ENCODE peak calls at places on chromosomes 13 and 19, in six cellular contexts. X is H1, O is HCT116, H is GM12878, K is HepG2, U is K562. C is an unnamed sample. For H3K4me1, the result is how much of the 10 kb centered on the place peaks cover.

GRCh38 chr13:27338816-27339215 is 68.2 kb downstream of the RASL11A start:
- DNase-seq in X (no peak), O (peak), H (no peak), K (peak), U (peak), C (peak)

GRCh38 chr19:53999694-54000093 is 8.3 kb downstream of the CACNG6 start:
- DNase-seq in X (no peak), O (no peak), H (no peak), K (no peak), U (no peak), C (no peak)

GRCh38 chr13:25171517-25172302 is at the start of gene AMER2:
- DNase-seq in X (peak), O (no peak), H (no peak), K (no peak), U (no peak), C (no peak)

GRCh38 chr19:8306235-8307054 is 1.7 kb downstream of the CD320 start:
- DNase-seq in X (peak), O (no peak), H (no peak), K (no peak), U (no peak), C (no peak)

GRCh38 chr13:37085656-37086055 is 19.8 kb downstream of the CSNK1A1L start:
- DNase-seq in X (no peak), O (no peak), H (no peak), K (no peak), U (no peak), C (no peak)

GRCh38 chr19:48051345-48052033 is 7.6 kb upstream of the CABP5 start:
- DNase-seq in X (no peak), O (no peak), H (no peak), K (no peak), U (peak), C (no peak)

GRCh38 chr19:41868120-41868988 is 8.3 kb downstream of the RPS19 start:
- DNase-seq in X (no peak), O (no peak), H (no peak), K (no peak), U (no peak), C (no peak)

GRCh38 chr13:40547545-40548322 is 118.7 kb downstream of the FOXO1 start:
- DNase-seq in X (no peak), O (no peak), H (no peak), K (no peak), U (no peak), C (no peak)

GRCh38 chr19:55325172-55325571 is at the start of gene TMEM150B:
- DNase-seq in X (no peak), O (no peak), H (no peak), K (no peak), U (peak), C (no peak)

GRCh38 chr19:35528218-35529038 is at the start of gene SBSN:
- DNase-seq in X (no peak), O (no peak), H (no peak), K (no peak), U (no peak), C (no peak)

GRCh38 chr19:35375505-35376307 is 4.8 kb downstream of the GPR42 start:
- DNase-seq in X (no peak), O (no peak), H (no peak), K (no peak), U (no peak), C (no peak)

GRCh38 chr19:10021863-10022262 is 8.6 kb downstream of the RDH8 start:
- DNase-seq in X (no peak), O (no peak), H (no peak), K (no peak), U (no peak), C (no peak)

GRCh38 chr13:51935326-51936171 is 73.8 kb downstream of the CCDC70 start:
- DNase-seq in X (peak), O (peak), H (no peak), K (no peak), U (peak), C (no peak)

GRCh38 chr19:12833747-12834417 is 497 bp downstream of the RTBDN start:
- DNase-seq in X (peak), O (no peak), H (no peak), K (no peak), U (peak), C (no peak)

GRCh38 chr13:64791373-64791772 is 2438.8 kb downstream of the PCDH9 start:
- DNase-seq in X (no peak), O (no peak), H (no peak), K (no peak), U (no peak), C (no peak)

DNA sequence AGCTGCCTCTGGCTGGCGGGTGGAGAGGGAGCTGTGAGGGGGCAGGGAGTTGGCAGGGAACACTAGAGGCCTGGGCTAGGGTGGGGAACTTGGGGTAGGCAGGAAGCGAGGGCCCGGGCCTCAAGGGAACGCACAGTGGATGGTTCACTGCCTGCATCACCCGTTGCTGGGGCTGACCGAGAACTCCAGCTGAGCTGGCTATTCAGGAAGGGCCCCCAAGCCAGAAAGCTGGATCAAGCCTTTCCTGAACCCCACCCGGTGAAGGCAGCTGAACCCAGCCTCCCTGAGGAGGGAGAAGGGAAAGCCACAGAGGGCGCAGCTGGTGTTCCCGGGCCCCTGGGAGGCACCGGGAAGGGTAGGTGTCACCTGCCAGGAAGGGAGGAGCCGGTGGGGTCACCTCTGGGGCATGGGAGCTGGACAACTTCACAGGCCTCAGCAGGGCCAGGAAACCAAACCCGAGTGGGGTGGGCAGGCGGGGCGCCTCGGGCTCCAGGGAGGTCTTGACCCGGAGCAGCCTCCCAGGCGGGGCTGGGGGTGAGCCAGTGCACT is 13.9 kb downstream of the PALM start:
- DNase-seq in X (no peak), O (no peak), H (no peak), K (no peak), U (no peak), C (no peak)
- H3K4me1 ChIP-seq in X (under half), O (under half), H (under half), K (under half), U (under half), C (under half)

GRCh38 chr13:75079226-75079625 is 402.7 kb downstream of the TBC1D4 start:
- DNase-seq in X (no peak), O (no peak), H (no peak), K (no peak), U (no peak), C (no peak)
- TF ChIP-seq ZNF274 in X (no peak), O (no peak), H (no peak), K (no peak), U (no peak), C (no peak)

GRCh38 chr13:46016216-46016615 is 36.3 kb downstream of the ZC3H13 start:
- DNase-seq in X (no peak), O (no peak), H (no peak), K (no peak), U (no peak), C (no peak)
- H3K4me3 ChIP-seq in X (no peak), O (no peak), H (no peak), K (no peak), U (no peak), C (no peak)

GRCh38 chr19:11100064-11100463 is 10.8 kb downstream of the LDLR start:
- DNase-seq in X (no peak), O (no peak), H (no peak), K (no peak), U (no peak), C (no peak)
- H3K4me1 ChIP-seq in X (under half), O (under half), H (under half), K (under half), U (under half), C (under half)

GRCh38 chr19:39390460-39390758 is 497 bp downstream of the PAF1 start:
- DNase-seq in X (no peak), O (peak), H (no peak), K (no peak), U (no peak), C (no peak)

GRCh38 chr19:39390759-39391592 is at the start of the genes MED29 and PAF1:
- DNase-seq in X (peak), O (peak), H (peak), K (peak), U (peak), C (peak)

GRCh38 chr19:39386557-39386956 is 4.3 kb downstream of the PAF1 start:
- DNase-seq in X (no peak), O (no peak), H (no peak), K (no peak), U (no peak), C (no peak)

GRCh38 chr19:39388657-39389056 is 2.2 kb downstream of the PAF1 start:
- DNase-seq in X (no peak), O (no peak), H (no peak), K (no peak), U (no peak), C (no peak)

DNA sequence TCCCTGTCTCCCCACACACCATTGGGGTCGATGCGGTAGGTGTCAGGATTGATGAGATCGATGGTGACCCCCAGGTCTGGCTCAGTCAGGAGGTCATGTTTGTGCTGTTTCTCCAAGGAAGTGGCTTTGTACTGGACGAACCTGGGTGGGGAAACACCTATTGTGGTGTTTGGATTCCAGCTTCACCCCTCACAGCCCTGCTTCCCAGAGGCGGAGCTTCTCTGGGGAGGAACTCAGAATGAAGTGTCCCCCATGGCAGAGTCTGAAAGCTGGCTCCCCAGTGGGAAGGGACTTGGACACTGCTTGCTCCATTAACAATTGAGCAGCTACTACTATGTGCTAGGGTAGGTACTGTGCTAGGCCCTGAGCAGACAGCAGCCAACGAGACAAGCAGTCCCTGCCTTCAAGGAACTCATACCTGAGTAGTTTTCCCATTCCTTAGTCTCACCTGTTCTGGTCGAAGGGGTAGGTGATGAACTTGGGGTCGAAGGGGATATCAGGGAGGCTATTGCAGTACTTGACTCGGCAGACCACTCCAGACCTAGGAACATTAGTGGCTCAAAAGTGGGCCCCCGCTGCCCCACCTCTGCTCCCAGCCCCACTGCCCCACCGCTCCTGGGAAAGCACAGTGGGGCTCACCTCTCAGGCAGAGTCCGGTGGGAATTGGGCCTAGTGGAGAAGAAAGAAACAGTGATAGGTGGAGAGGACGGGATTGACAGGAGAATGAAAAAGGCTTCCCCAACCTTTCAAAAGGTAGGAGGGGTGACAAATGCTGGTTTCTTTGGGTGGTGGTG is 1.1 kb downstream of the PAF1 start:
- DNase-seq in X (no peak), O (no peak), H (no peak), K (no peak), U (no peak), C (no peak)
- TF ChIP-seq ZNF274 in X (no peak), O (no peak), H (no peak), K (no peak), U (no peak), C (no peak)

DNA sequence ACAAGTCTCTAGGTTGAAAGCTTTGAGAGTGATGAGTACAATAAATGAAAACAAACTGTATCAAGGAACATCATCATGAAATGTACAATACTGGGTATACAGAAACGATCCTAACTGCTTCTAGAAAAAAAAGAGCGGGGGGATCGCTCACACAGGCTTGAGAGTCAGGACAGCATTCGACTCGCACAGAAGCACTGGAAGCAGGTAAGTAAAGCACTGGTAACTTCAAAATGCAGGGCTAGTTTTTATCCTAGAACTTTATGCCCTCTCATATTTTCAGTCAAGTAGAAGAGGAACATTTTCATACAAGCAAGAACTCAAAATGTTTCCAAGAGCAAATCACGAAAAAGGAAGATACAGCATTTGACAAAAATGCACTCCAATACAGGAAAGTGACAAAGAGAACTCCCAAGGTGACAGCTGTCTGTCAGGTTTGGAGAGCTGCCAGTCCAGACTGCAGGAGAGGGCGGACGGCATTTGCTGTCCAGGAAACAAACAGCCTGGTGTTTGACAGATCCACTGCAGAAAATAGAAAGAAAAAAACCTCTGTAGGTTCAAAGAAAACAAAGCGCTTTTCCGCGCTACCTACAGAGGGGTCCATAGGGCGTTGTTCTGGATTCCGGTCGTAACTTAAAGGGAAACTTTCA is 58.2 kb upstream of the XPO4 start:
- DNase-seq in X (no peak), O (no peak), H (no peak), K (peak), U (peak), C (no peak)
- H3K4me3 ChIP-seq in X (no peak), O (peak), H (no peak), K (peak), U (no peak), C (no peak)

GRCh38 chr19:49337267-49338022 is 2.2 kb downstream of the CD37 start:
- DNase-seq in X (no peak), O (no peak), H (no peak), K (no peak), U (no peak), C (no peak)

GRCh38 chr19:49333426-49334288 is 1.5 kb upstream of the CD37 start:
- DNase-seq in X (no peak), O (no peak), H (peak), K (no peak), U (no peak), C (no peak)

GRCh38 chr19:49335784-49336481 is 727 bp downstream of the CD37 start:
- DNase-seq in X (no peak), O (no peak), H (no peak), K (no peak), U (no peak), C (no peak)

GRCh38 chr19:49336482-49337266 is 1.5 kb downstream of the CD37 start:
- DNase-seq in X (no peak), O (no peak), H (no peak), K (no peak), U (no peak), C (no peak)

DNA sequence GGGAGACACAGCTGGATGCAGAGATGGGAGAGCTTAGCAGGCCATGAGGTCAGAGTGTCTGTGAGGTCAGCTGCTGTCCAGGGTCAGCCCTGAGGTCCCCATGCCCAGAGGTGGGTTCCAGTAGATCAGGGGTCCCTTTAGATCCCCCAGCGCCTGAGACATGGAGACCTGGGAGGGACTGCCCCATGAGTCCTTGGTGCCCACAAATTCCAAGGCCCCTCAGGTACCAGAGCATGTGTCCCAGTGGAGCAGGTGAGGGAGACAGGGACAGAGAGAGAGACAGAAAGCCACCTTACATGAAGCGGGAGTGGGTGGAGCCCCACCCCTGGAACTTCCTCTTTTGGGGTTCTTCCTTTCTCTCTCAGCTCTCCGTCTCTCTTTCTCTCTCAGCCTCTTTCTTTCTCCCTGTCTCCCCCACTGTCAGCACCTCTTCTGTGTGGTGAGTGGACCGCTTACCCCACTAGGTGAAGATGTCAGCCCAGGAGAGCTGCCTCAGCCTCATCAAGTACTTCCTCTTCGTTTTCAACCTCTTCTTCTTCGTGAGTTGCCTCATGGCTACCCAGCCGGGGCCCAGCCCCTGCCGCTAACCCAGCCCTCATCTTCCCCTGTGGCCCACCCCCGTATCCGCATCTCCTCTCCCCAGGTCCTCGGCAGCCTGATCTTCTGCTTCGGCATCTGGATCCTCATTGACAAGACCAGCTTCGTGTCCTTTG is at the start of gene CD37:
- DNase-seq in X (no peak), O (no peak), H (no peak), K (no peak), U (peak), C (no peak)
- H3K4me1 ChIP-seq in X (under half), O (under half), H (half or more), K (under half), U (half or more), C (under half)

GRCh38 chr13:44147222-44147621 is 226.4 kb upstream of the SERP2 start:
- DNase-seq in X (no peak), O (no peak), H (no peak), K (no peak), U (no peak), C (no peak)

GRCh38 chr13:44147648-44148047 is 226.0 kb upstream of the SERP2 start:
- DNase-seq in X (no peak), O (no peak), H (no peak), K (no peak), U (no peak), C (no peak)

GRCh38 chr13:44148159-44148929 is 225.3 kb upstream of the SERP2 start:
- DNase-seq in X (no peak), O (no peak), H (no peak), K (no peak), U (no peak), C (no peak)

GRCh38 chr13:44142911-44143665 is 230.5 kb upstream of the SERP2 start:
- DNase-seq in X (no peak), O (peak), H (no peak), K (no peak), U (peak), C (no peak)

GRCh38 chr13:44146162-44146561 is 227.5 kb upstream of the SERP2 start:
- DNase-seq in X (no peak), O (no peak), H (no peak), K (no peak), U (no peak), C (no peak)
- TF ChIP-seq ZNF274 in X (no peak), O (no peak), H (no peak), K (no peak), U (no peak), C (no peak)

GRCh38 chr19:17752865-17753639 is 1.8 kb downstream of the FCHO1 start:
- DNase-seq in X (no peak), O (no peak), H (no peak), K (no peak), U (no peak), C (no peak)
- H3K4me3 ChIP-seq in X (no peak), O (no peak), H (no peak), K (no peak), U (no peak), C (no peak)

DNA sequence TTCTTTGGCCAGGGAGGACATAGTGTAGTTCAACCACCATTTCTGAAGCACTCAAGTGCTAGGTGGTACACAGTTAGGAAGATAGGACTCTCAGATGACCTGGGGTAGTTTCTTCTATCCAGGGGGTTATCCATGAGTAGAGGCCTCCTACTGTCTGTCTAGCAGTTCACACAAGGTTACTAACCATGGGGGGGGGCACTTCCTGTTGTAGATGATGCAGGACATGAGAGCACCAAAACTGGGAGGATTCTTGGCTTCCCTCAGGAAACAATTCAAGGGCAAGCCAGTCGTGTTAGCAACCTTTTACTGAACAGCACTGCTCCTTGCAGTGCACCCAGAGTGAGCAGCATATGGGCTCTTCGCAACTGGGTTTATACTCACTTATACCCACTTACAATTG is 8.9 kb upstream of the TPP2 start:
- DNase-seq in X (no peak), O (no peak), H (no peak), K (no peak), U (no peak), C (no peak)
- H3K4me1 ChIP-seq in X (under half), O (under half), H (under half), K (under half), U (under half), C (under half)